ENCODE peak calls at places on chromosomes 4 and X, in eight cellular contexts. One of them, this sample, is unnamed.

GRCh38 chr4:7381221-7381889 is 53.4 kb downstream of the PSAPL1 start:
- DNase-seq in cardiac muscle cell: no peak
- DNase-seq in lower lobe of right lung: peak; percentile 32
- DNase-seq in CD4-positive, alpha-beta T cell: no peak
- DNase-seq in progenitor cell of endocrine pancreas: no peak
- DNase-seq in heart left ventricle: peak; percentile 52
- DNase-seq in CD8-positive, alpha-beta T cell: no peak
- DNase-seq in GM23338: no peak
- DNase-seq in this sample: no peak

GRCh38 chrX:100979881-100980607 is 10.5 kb downstream of the ARL13A start:
- DNase-seq in cardiac muscle cell: no peak
- DNase-seq in lower lobe of right lung: no peak
- DNase-seq in CD4-positive, alpha-beta T cell: no peak
- DNase-seq in progenitor cell of endocrine pancreas: no peak
- DNase-seq in heart left ventricle: no peak
- DNase-seq in CD8-positive, alpha-beta T cell: no peak
- DNase-seq in GM23338: no peak
- DNase-seq in this sample: no peak

GRCh38 chr4:13202731-13203519 is 281.2 kb downstream of the RAB28 start:
- DNase-seq in cardiac muscle cell: no peak
- DNase-seq in lower lobe of right lung: no peak
- DNase-seq in CD4-positive, alpha-beta T cell: no peak
- DNase-seq in progenitor cell of endocrine pancreas: no peak
- DNase-seq in heart left ventricle: no peak
- DNase-seq in CD8-positive, alpha-beta T cell: no peak
- DNase-seq in GM23338: no peak
- DNase-seq in this sample: no peak

GRCh38 chr4:186137193-186137792 is 32.8 kb downstream of the FAM149A start:
- DNase-seq in cardiac muscle cell: peak; percentile 33
- DNase-seq in lower lobe of right lung: no peak
- DNase-seq in CD4-positive, alpha-beta T cell: no peak
- DNase-seq in progenitor cell of endocrine pancreas: no peak
- DNase-seq in heart left ventricle: no peak
- DNase-seq in CD8-positive, alpha-beta T cell: no peak
- DNase-seq in GM23338: peak; percentile 34
- DNase-seq in this sample: no peak

GRCh38 chr4:8819421-8820177 is 52.0 kb downstream of the HMX1 start:
- DNase-seq in cardiac muscle cell: no peak
- DNase-seq in lower lobe of right lung: no peak
- DNase-seq in CD4-positive, alpha-beta T cell: no peak
- DNase-seq in progenitor cell of endocrine pancreas: no peak
- DNase-seq in heart left ventricle: peak; percentile 7
- DNase-seq in CD8-positive, alpha-beta T cell: no peak
- DNase-seq in GM23338: peak; percentile 28
- DNase-seq in this sample: peak; percentile 62

GRCh38 chr4:8269535-8270417 is at the start of gene HTRA3:
- DNase-seq in cardiac muscle cell: peak; percentile 73
- DNase-seq in lower lobe of right lung: no peak
- DNase-seq in CD4-positive, alpha-beta T cell: no peak
- DNase-seq in progenitor cell of endocrine pancreas: peak; percentile 32
- DNase-seq in heart left ventricle: peak; percentile 74
- DNase-seq in CD8-positive, alpha-beta T cell: no peak
- DNase-seq in GM23338: peak; percentile 74
- DNase-seq in this sample: no peak

GRCh38 chr4:8579526-8580320 is 469 bp upstream of the GPR78 start:
- DNase-seq in cardiac muscle cell: no peak
- DNase-seq in lower lobe of right lung: no peak
- DNase-seq in CD4-positive, alpha-beta T cell: no peak
- DNase-seq in progenitor cell of endocrine pancreas: no peak
- DNase-seq in heart left ventricle: no peak
- DNase-seq in CD8-positive, alpha-beta T cell: no peak
- DNase-seq in GM23338: no peak
- DNase-seq in this sample: no peak

GRCh38 chrX:48789366-48790220 is 3.2 kb downstream of the GATA1 start:
- DNase-seq in cardiac muscle cell: no peak
- DNase-seq in lower lobe of right lung: no peak
- DNase-seq in CD4-positive, alpha-beta T cell: no peak
- DNase-seq in progenitor cell of endocrine pancreas: no peak
- DNase-seq in heart left ventricle: no peak
- DNase-seq in CD8-positive, alpha-beta T cell: no peak
- DNase-seq in GM23338: no peak
- DNase-seq in this sample: no peak

GRCh38 chr4:128635141-128635911 is 174.2 kb upstream of the JADE1 start:
- DNase-seq in cardiac muscle cell: peak; percentile 51
- DNase-seq in lower lobe of right lung: peak; percentile 85
- DNase-seq in CD4-positive, alpha-beta T cell: no peak
- DNase-seq in progenitor cell of endocrine pancreas: peak; percentile 50
- DNase-seq in heart left ventricle: peak; percentile 86
- DNase-seq in CD8-positive, alpha-beta T cell: no peak
- DNase-seq in GM23338: no peak
- DNase-seq in this sample: no peak

GRCh38 chr4:184457530-184458249 is 16.7 kb downstream of the IRF2 start:
- DNase-seq in cardiac muscle cell: no peak
- DNase-seq in lower lobe of right lung: no peak
- DNase-seq in CD4-positive, alpha-beta T cell: no peak
- DNase-seq in progenitor cell of endocrine pancreas: no peak
- DNase-seq in heart left ventricle: no peak
- DNase-seq in CD8-positive, alpha-beta T cell: no peak
- DNase-seq in GM23338: no peak
- DNase-seq in this sample: no peak

GRCh38 chr4:36111180-36111579 is 133.1 kb downstream of the ARAP2 start:
- DNase-seq in cardiac muscle cell: no peak
- DNase-seq in lower lobe of right lung: no peak
- DNase-seq in CD4-positive, alpha-beta T cell: no peak
- DNase-seq in progenitor cell of endocrine pancreas: no peak
- DNase-seq in heart left ventricle: no peak
- DNase-seq in CD8-positive, alpha-beta T cell: no peak
- DNase-seq in GM23338: no peak
- DNase-seq in this sample: no peak

GRCh38 chr4:157072002-157072401 is 3.9 kb upstream of the GLRB start:
- DNase-seq in cardiac muscle cell: no peak
- DNase-seq in lower lobe of right lung: no peak
- DNase-seq in CD4-positive, alpha-beta T cell: no peak
- DNase-seq in progenitor cell of endocrine pancreas: no peak
- DNase-seq in heart left ventricle: no peak
- DNase-seq in CD8-positive, alpha-beta T cell: no peak
- DNase-seq in GM23338: no peak
- DNase-seq in this sample: no peak

GRCh38 chr4:152264106-152264505 is 271.8 kb downstream of the FBXW7 start:
- DNase-seq in cardiac muscle cell: no peak
- DNase-seq in lower lobe of right lung: no peak
- DNase-seq in CD4-positive, alpha-beta T cell: no peak
- DNase-seq in progenitor cell of endocrine pancreas: no peak
- DNase-seq in heart left ventricle: no peak
- DNase-seq in CD8-positive, alpha-beta T cell: no peak
- DNase-seq in GM23338: no peak
- DNase-seq in this sample: no peak

GRCh38 chr4:108398326-108398725 is 222.1 kb upstream of the RPL34 start:
- DNase-seq in cardiac muscle cell: no peak
- DNase-seq in lower lobe of right lung: no peak
- DNase-seq in CD4-positive, alpha-beta T cell: no peak
- DNase-seq in progenitor cell of endocrine pancreas: no peak
- DNase-seq in heart left ventricle: no peak
- DNase-seq in CD8-positive, alpha-beta T cell: peak; percentile 11
- DNase-seq in GM23338: no peak
- DNase-seq in this sample: no peak

GRCh38 chrX:24619647-24620046 is 27.5 kb downstream of the PCYT1B start:
- DNase-seq in cardiac muscle cell: peak; percentile 74
- DNase-seq in lower lobe of right lung: no peak
- DNase-seq in CD4-positive, alpha-beta T cell: no peak
- DNase-seq in progenitor cell of endocrine pancreas: no peak
- DNase-seq in heart left ventricle: peak; percentile 17
- DNase-seq in CD8-positive, alpha-beta T cell: no peak
- DNase-seq in GM23338: no peak
- DNase-seq in this sample: no peak

GRCh38 chr4:36944227-36944626 is 300.3 kb upstream of the NWD2 start:
- DNase-seq in cardiac muscle cell: no peak
- DNase-seq in lower lobe of right lung: no peak
- DNase-seq in CD4-positive, alpha-beta T cell: no peak
- DNase-seq in progenitor cell of endocrine pancreas: no peak
- DNase-seq in heart left ventricle: no peak
- DNase-seq in CD8-positive, alpha-beta T cell: no peak
- DNase-seq in GM23338: no peak
- DNase-seq in this sample: no peak

GRCh38 chr4:186326391-186326790 is 60.4 kb downstream of the F11 start:
- DNase-seq in cardiac muscle cell: no peak
- DNase-seq in lower lobe of right lung: no peak
- DNase-seq in CD4-positive, alpha-beta T cell: no peak
- DNase-seq in progenitor cell of endocrine pancreas: no peak
- DNase-seq in heart left ventricle: no peak
- DNase-seq in CD8-positive, alpha-beta T cell: no peak
- DNase-seq in GM23338: no peak
- DNase-seq in this sample: no peak

GRCh38 chr4:17115546-17115945 is 217.1 kb upstream of the LDB2 start:
- DNase-seq in cardiac muscle cell: no peak
- DNase-seq in lower lobe of right lung: no peak
- DNase-seq in CD4-positive, alpha-beta T cell: no peak
- DNase-seq in progenitor cell of endocrine pancreas: no peak
- DNase-seq in heart left ventricle: no peak
- DNase-seq in CD8-positive, alpha-beta T cell: no peak
- DNase-seq in GM23338: peak; percentile 29
- DNase-seq in this sample: no peak

GRCh38 chr4:88953400-88953799 is 103.6 kb downstream of the FAM13A start:
- DNase-seq in cardiac muscle cell: no peak
- DNase-seq in lower lobe of right lung: no peak
- DNase-seq in CD4-positive, alpha-beta T cell: no peak
- DNase-seq in progenitor cell of endocrine pancreas: no peak
- DNase-seq in heart left ventricle: no peak
- DNase-seq in CD8-positive, alpha-beta T cell: no peak
- DNase-seq in GM23338: no peak
- DNase-seq in this sample: no peak

GRCh38 chrX:132022115-132022862 is 813 bp upstream of the STK26 start:
- DNase-seq in cardiac muscle cell: peak; percentile 28
- DNase-seq in lower lobe of right lung: no peak
- DNase-seq in CD4-positive, alpha-beta T cell: peak; percentile 5
- DNase-seq in progenitor cell of endocrine pancreas: no peak
- DNase-seq in heart left ventricle: no peak
- DNase-seq in CD8-positive, alpha-beta T cell: peak; percentile 16
- DNase-seq in GM23338: peak; percentile 14
- DNase-seq in this sample: peak; percentile 71

GRCh38 chrX:78140206-78140605 is 756 bp upstream of the TAF9B start:
- DNase-seq in cardiac muscle cell: no peak
- DNase-seq in lower lobe of right lung: no peak
- DNase-seq in CD4-positive, alpha-beta T cell: no peak
- DNase-seq in progenitor cell of endocrine pancreas: no peak
- DNase-seq in heart left ventricle: no peak
- DNase-seq in CD8-positive, alpha-beta T cell: no peak
- DNase-seq in GM23338: no peak
- DNase-seq in this sample: no peak

GRCh38 chr4:3306465-3306864 is 13.6 kb downstream of the RGS12 start:
- DNase-seq in cardiac muscle cell: no peak
- DNase-seq in lower lobe of right lung: peak; percentile 28
- DNase-seq in CD4-positive, alpha-beta T cell: no peak
- DNase-seq in progenitor cell of endocrine pancreas: no peak
- DNase-seq in heart left ventricle: no peak
- DNase-seq in CD8-positive, alpha-beta T cell: no peak
- DNase-seq in GM23338: no peak
- DNase-seq in this sample: peak; percentile 53

GRCh38 chr4:109334129-109334528 is 31.7 kb upstream of the COL25A1 start:
- DNase-seq in cardiac muscle cell: no peak
- DNase-seq in lower lobe of right lung: no peak
- DNase-seq in CD4-positive, alpha-beta T cell: no peak
- DNase-seq in progenitor cell of endocrine pancreas: no peak
- DNase-seq in heart left ventricle: no peak
- DNase-seq in CD8-positive, alpha-beta T cell: no peak
- DNase-seq in GM23338: no peak
- DNase-seq in this sample: no peak

GRCh38 chrX:67408423-67409079 is 135.3 kb upstream of the AR start:
- DNase-seq in cardiac muscle cell: no peak
- DNase-seq in lower lobe of right lung: no peak
- DNase-seq in CD4-positive, alpha-beta T cell: no peak
- DNase-seq in progenitor cell of endocrine pancreas: no peak
- DNase-seq in heart left ventricle: no peak
- DNase-seq in CD8-positive, alpha-beta T cell: no peak
- DNase-seq in GM23338: no peak
- DNase-seq in this sample: no peak

GRCh38 chr4:158710814-158711213 is 12.4 kb downstream of the PPID start:
- DNase-seq in cardiac muscle cell: no peak
- DNase-seq in lower lobe of right lung: no peak
- DNase-seq in CD4-positive, alpha-beta T cell: no peak
- DNase-seq in progenitor cell of endocrine pancreas: no peak
- DNase-seq in heart left ventricle: no peak
- DNase-seq in CD8-positive, alpha-beta T cell: no peak
- DNase-seq in GM23338: no peak
- DNase-seq in this sample: no peak
- TF ChIP-seq CTCF in cardiac muscle cell: peak; percentile 22
- TF ChIP-seq CTCF in lower lobe of right lung: no peak
- TF ChIP-seq CTCF in CD4-positive, alpha-beta T cell: no peak
- TF ChIP-seq CTCF in progenitor cell of endocrine pancreas: peak; percentile 9
- TF ChIP-seq CTCF in heart left ventricle: peak; percentile 10
- TF ChIP-seq CTCF in CD8-positive, alpha-beta T cell: no peak
- TF ChIP-seq CTCF in GM23338: peak; percentile 41
- TF ChIP-seq CTCF in this sample: peak; percentile 28

GRCh38 chr4:74111990-74112389 is 13.0 kb upstream of the CXCL2 start:
- DNase-seq in cardiac muscle cell: peak; percentile 34
- DNase-seq in lower lobe of right lung: peak; percentile 55
- DNase-seq in CD4-positive, alpha-beta T cell: no peak
- DNase-seq in progenitor cell of endocrine pancreas: no peak
- DNase-seq in heart left ventricle: peak; percentile 32
- DNase-seq in CD8-positive, alpha-beta T cell: no peak
- DNase-seq in GM23338: peak; percentile 37
- DNase-seq in this sample: no peak
- TF ChIP-seq CTCF in cardiac muscle cell: no peak
- TF ChIP-seq CTCF in lower lobe of right lung: no peak
- TF ChIP-seq CTCF in CD4-positive, alpha-beta T cell: no peak
- TF ChIP-seq CTCF in progenitor cell of endocrine pancreas: no peak
- TF ChIP-seq CTCF in heart left ventricle: no peak
- TF ChIP-seq CTCF in CD8-positive, alpha-beta T cell: no peak
- TF ChIP-seq CTCF in GM23338: no peak
- TF ChIP-seq CTCF in this sample: no peak

DNA sequence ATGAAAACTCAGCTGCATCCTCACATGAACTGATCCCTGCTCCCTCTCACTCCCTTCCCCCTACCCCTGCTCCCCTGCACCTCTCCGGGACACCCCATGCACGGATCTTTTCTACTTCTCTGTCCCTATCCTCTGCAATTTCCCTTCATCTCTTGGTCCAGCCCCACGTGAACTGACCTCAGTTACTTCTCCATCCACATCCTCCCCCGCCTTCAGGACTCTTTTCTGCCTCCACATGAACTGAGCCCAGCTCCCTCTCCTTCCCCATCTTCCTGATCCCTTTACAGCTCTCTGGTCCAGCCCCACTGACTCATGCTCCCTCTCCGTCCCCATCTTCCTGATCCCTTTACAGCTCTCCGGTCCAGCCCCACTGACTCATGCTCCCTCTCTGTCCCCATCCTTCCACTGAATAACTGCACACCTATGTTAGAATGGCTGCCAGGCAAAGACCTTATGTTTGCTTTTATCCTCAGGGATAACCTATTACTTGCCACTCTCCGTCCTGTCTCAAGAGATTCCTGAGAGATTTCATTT is 5.6 kb downstream of the CETN2 start:
- DNase-seq in cardiac muscle cell: no peak
- DNase-seq in lower lobe of right lung: no peak
- DNase-seq in CD4-positive, alpha-beta T cell: no peak
- DNase-seq in progenitor cell of endocrine pancreas: no peak
- DNase-seq in heart left ventricle: no peak
- DNase-seq in CD8-positive, alpha-beta T cell: no peak
- DNase-seq in GM23338: no peak
- DNase-seq in this sample: no peak
- TF ChIP-seq CTCF in cardiac muscle cell: no peak
- TF ChIP-seq CTCF in lower lobe of right lung: no peak
- TF ChIP-seq CTCF in CD4-positive, alpha-beta T cell: no peak
- TF ChIP-seq CTCF in progenitor cell of endocrine pancreas: no peak
- TF ChIP-seq CTCF in heart left ventricle: no peak
- TF ChIP-seq CTCF in CD8-positive, alpha-beta T cell: no peak
- TF ChIP-seq CTCF in GM23338: no peak
- TF ChIP-seq CTCF in this sample: no peak

GRCh38 chr4:145619639-145619996 is 433 bp downstream of the MMAA start:
- DNase-seq in cardiac muscle cell: peak; percentile 31
- DNase-seq in lower lobe of right lung: peak; percentile 60
- DNase-seq in CD4-positive, alpha-beta T cell: peak; percentile 40
- DNase-seq in progenitor cell of endocrine pancreas: no peak
- DNase-seq in heart left ventricle: peak; percentile 34
- DNase-seq in CD8-positive, alpha-beta T cell: no peak
- DNase-seq in GM23338: peak; percentile 58
- DNase-seq in this sample: no peak
- TF ChIP-seq CTCF in cardiac muscle cell: no peak
- TF ChIP-seq CTCF in lower lobe of right lung: no peak
- TF ChIP-seq CTCF in CD4-positive, alpha-beta T cell: peak; percentile 22
- TF ChIP-seq CTCF in progenitor cell of endocrine pancreas: no peak
- TF ChIP-seq CTCF in heart left ventricle: no peak
- TF ChIP-seq CTCF in CD8-positive, alpha-beta T cell: peak; percentile 10
- TF ChIP-seq CTCF in GM23338: no peak
- TF ChIP-seq CTCF in this sample: peak; percentile 42